ENCODE peak calls at places on chromosomes 5 and 9, in six cellular contexts. R is Peyer's patch, M is psoas muscle, E is astrocyte, V is HCT116, K is lung. Z is an unnamed sample.

GRCh38 chr9:114938687-114939575 is 8.5 kb upstream of the TNFSF8 start:
- DNase-seq in V (no peak), E (no peak), R (no peak), K (no peak), M (no peak), Z (no peak)

GRCh38 chr9:89494199-89494598 is 3.7 kb downstream of the SEMA4D start:
- DNase-seq in V (no peak), R (no peak), K (no peak), M (no peak), E (no peak), Z (no peak)

GRCh38 chr9:21788752-21789151 is 13.7 kb upstream of the MTAP start:
- DNase-seq in V (peak; percentile 65), E (peak; percentile 39), R (no peak), K (no peak), M (no peak), Z (no peak)

GRCh38 chr5:76462097-76462702 is 59.1 kb downstream of the IQGAP2 start:
- DNase-seq in K (no peak), M (no peak), E (no peak), V (no peak), R (peak; percentile 61), Z (no peak)

GRCh38 chr5:35821513-35821912 is 35.2 kb upstream of the IL7R start:
- DNase-seq in R (no peak), E (no peak), K (no peak), M (no peak), V (no peak), Z (no peak)

GRCh38 chr5:9423611-9424010 is 122.3 kb downstream of the SEMA5A start:
- DNase-seq in K (no peak), R (no peak), E (peak; percentile 6), V (no peak), M (no peak), Z (no peak)

GRCh38 chr5:36208786-36209185 is 32.9 kb downstream of the NADK2 start:
- DNase-seq in M (no peak), K (no peak), E (no peak), R (no peak), V (no peak), Z (no peak)

GRCh38 chr9:106697799-106698591 is 165.0 kb upstream of the ZNF462 start:
- DNase-seq in E (peak; percentile 71), R (peak; percentile 54), M (peak; percentile 88), K (peak; percentile 71), V (no peak), Z (no peak)

GRCh38 chr9:26746357-26747072 is 146.1 kb downstream of the CAAP1 start:
- DNase-seq in M (no peak), R (peak; percentile 47), V (peak; percentile 41), K (no peak), E (peak; percentile 14), Z (no peak)

GRCh38 chr5:81183811-81184748 is 49.0 kb upstream of the CKMT2 start:
- DNase-seq in M (no peak), R (no peak), E (no peak), V (no peak), K (no peak), Z (peak; percentile 26)

GRCh38 chr9:127136880-127137639 is 14.6 kb upstream of the ANGPTL2 start:
- DNase-seq in E (no peak), K (no peak), M (no peak), V (no peak), R (peak; percentile 29), Z (no peak)

GRCh38 chr5:180646289-180646962 is 3.0 kb downstream of the FLT4 start:
- DNase-seq in E (no peak), K (no peak), R (peak; percentile 34), V (no peak), M (no peak), Z (no peak)

GRCh38 chr9:135392511-135392910 is 87.1 kb upstream of the PPP1R26 start:
- DNase-seq in E (no peak), M (no peak), R (no peak), V (no peak), K (no peak), Z (no peak)

GRCh38 chr9:33250458-33250995 is 10.6 kb downstream of the SPINK4 start:
- DNase-seq in M (no peak), R (peak; percentile 40), V (no peak), K (no peak), E (peak; percentile 42), Z (no peak)

GRCh38 chr9:14249527-14249926 is 64.4 kb downstream of the NFIB start:
- DNase-seq in R (no peak), M (no peak), V (no peak), E (no peak), K (no peak), Z (no peak)

GRCh38 chr5:75054110-75054930 is 2.0 kb upstream of the GCNT4 start:
- DNase-seq in M (peak; percentile 62), E (peak; percentile 65), V (no peak), R (peak; percentile 54), K (peak; percentile 49), Z (peak; percentile 26)

GRCh38 chr9:70832487-70832886 is 288.9 kb downstream of the TRPM3 start:
- DNase-seq in E (no peak), K (no peak), V (no peak), M (no peak), R (no peak), Z (no peak)

GRCh38 chr5:181170237-181170830 is 22.9 kb downstream of the OR2V2 start:
- DNase-seq in R (peak; percentile 11), K (no peak), E (no peak), V (no peak), M (no peak), Z (peak; percentile 20)

DNA sequence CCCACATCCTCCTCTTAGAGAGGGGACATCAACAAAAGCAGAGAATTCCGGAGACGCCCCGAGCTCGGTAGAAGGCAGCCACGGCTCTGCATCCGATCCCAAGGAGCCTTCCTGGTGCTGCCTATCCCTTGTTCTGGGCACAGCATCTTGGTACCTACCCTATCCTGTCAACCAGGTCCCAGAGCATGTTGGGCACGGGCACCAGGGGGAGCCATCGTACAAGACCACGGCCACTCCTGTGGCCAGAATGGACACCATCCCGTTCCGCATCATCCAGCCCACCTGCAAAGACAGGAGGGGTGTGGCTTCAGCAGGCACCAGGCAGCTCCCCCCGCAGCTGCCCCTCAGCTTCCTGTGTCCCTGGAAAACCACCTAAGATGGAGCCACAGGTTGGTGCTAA is 62.7 kb upstream of the ZNF354A start:
- DNase-seq in E (no peak), V (peak; percentile 16), R (no peak), M (no peak), K (no peak), Z (peak; percentile 12)
- H3K9me3 ChIP-seq in E (peaks cover 9% of the 10 kb centered on the region), V (no peaks in the 10 kb centered on the region), R (no peaks in the 10 kb centered on the region), M (no peaks in the 10 kb centered on the region), K (peaks cover 3% of the 10 kb centered on the region), Z (no peaks in the 10 kb centered on the region)

GRCh38 chr5:179166886-179167841 is 107.0 kb downstream of the ZNF354C start:
- DNase-seq in M (peak; percentile 68), R (peak; percentile 59), K (no peak), E (peak; percentile 42), V (no peak), Z (peak; percentile 43)
- H3K4me3 ChIP-seq in M (peak overlapping the region; percentile 49), R (peak overlapping the region; percentile 40), K (no peak overlapping the region), E (peak overlapping the region; percentile 33), V (no peak overlapping the region), Z (peak overlapping the region; percentile 6)

GRCh38 chr9:136416914-136417313 is 6.5 kb downstream of the PMPCA start:
- DNase-seq in K (no peak), M (peak; percentile 40), R (no peak), V (no peak), E (no peak), Z (no peak)
- H3K36me3 ChIP-seq in K (peaks cover 67% of the 10 kb centered on the region), M (peaks cover 100% of the 10 kb centered on the region), R (no peaks in the 10 kb centered on the region), V (peaks cover 79% of the 10 kb centered on the region), E (peaks cover 52% of the 10 kb centered on the region), Z (peaks cover 82% of the 10 kb centered on the region)

DNA sequence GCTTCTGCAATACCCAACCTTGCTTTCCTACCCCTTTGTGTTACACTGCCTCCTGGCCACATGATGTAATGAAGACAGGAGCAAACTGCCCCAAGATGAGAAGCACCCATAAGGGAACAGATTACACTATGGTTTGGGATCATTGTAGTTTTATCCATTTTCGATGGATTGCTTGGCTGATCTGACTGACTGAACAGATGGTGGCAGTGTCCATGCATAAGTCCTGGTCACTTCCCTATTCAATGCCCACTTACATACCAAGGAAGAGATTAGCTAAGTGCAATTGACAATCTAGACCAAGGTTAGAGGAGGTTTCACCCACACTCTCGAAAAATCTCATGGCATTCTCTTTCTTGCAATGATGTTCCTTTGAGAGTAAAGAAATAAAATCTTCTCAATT is 319.9 kb downstream of the RAB3C start:
- DNase-seq in M (no peak), V (no peak), E (no peak), R (no peak), K (no peak), Z (no peak)
- H3K9me3 ChIP-seq in M (peaks cover 10% of the 10 kb centered on the region), V (no peaks in the 10 kb centered on the region), E (no peaks in the 10 kb centered on the region), R (no peaks in the 10 kb centered on the region), K (peaks cover 5% of the 10 kb centered on the region), Z (no peaks in the 10 kb centered on the region)

DNA sequence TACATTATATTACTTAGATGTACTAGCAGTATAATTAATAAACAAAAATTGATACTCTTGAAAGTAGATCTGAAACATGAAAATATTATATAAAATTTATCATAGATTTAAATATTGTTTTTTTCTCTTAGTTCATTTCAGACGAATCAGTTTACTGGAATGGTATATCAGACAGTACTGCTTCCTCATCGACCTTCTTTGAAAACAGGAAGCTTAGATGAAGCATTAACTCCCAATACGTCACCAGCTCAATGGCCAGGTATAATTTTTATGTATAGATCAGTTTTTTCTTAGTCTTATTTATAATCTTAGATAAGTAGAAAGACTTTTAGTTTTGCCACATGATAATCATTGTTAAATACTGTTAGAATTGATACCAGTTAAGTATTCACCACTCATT is 106.3 kb downstream of the DMXL1 start:
- DNase-seq in K (no peak), E (no peak), R (no peak), V (no peak), M (no peak), Z (no peak)
- H3K4me3 ChIP-seq in K (no peak overlapping the region), E (no peak overlapping the region), R (no peak overlapping the region), V (no peak overlapping the region), M (no peak overlapping the region), Z (no peak overlapping the region)

GRCh38 chr9:16417101-16417500 is 453.4 kb downstream of the BNC2 start:
- DNase-seq in R (no peak), E (peak; percentile 95), K (no peak), M (no peak), V (no peak), Z (no peak)

GRCh38 chr9:16417749-16418148 is 452.7 kb downstream of the BNC2 start:
- DNase-seq in R (no peak), M (no peak), V (no peak), E (peak; percentile 76), K (no peak), Z (no peak)

GRCh38 chr9:16414451-16414850 is 456.0 kb downstream of the BNC2 start:
- DNase-seq in E (peak; percentile 24), V (no peak), M (no peak), K (no peak), R (no peak), Z (no peak)

GRCh38 chr9:16410601-16411285 is 459.7 kb downstream of the BNC2 start:
- DNase-seq in K (no peak), V (no peak), E (peak; percentile 80), R (no peak), M (no peak), Z (no peak)

GRCh38 chr9:16413509-16414016 is 456.9 kb downstream of the BNC2 start:
- DNase-seq in M (no peak), R (no peak), E (peak; percentile 92), K (peak; percentile 31), V (no peak), Z (no peak)
- H3K36me3 ChIP-seq in M (no peaks in the 10 kb centered on the region), R (no peaks in the 10 kb centered on the region), E (peaks cover under 1% of the 10 kb centered on the region), K (no peaks in the 10 kb centered on the region), V (no peaks in the 10 kb centered on the region), Z (no peaks in the 10 kb centered on the region)